ENCODE peak calls at places on chromosomes 3 and 15, in seven cellular contexts. N is PC-9, X is MM.1S, S is hepatocyte, Z is OCI-LY7, E is PC-3, F is GM23248. H is an unnamed sample.

GRCh38 chr15:56934269-56934668 is 15.8 kb downstream of the TCF12 start:
- DNase-seq in N (no peak), X (no peak), S (no peak), Z (no peak), E (no peak), F (peak; percentile 72), H (no peak)

GRCh38 chr3:71262368-71263265 is 320.9 kb downstream of the FOXP1 start:
- DNase-seq in N (no peak), X (peak; percentile 35), S (no peak), Z (no peak), E (no peak), F (no peak), H (no peak)

GRCh38 chr3:58691997-58692396 is 25.4 kb upstream of the FAM3D start:
- DNase-seq in N (no peak), X (no peak), S (no peak), Z (peak; percentile 59), E (peak; percentile 38), F (no peak), H (peak; percentile 41)

GRCh38 chr3:126636436-126636835 is 18.5 kb downstream of the TXNRD3 start:
- DNase-seq in N (no peak), X (no peak), S (no peak), Z (no peak), E (no peak), F (no peak), H (no peak)

GRCh38 chr15:94306700-94307650 is 75.6 kb downstream of the MCTP2 start:
- DNase-seq in N (no peak), X (no peak), S (no peak), Z (peak; percentile 91), E (no peak), F (peak; percentile 32), H (no peak)

GRCh38 chr15:66723826-66724731 is 22.0 kb downstream of the SMAD6 start:
- DNase-seq in N (no peak), X (no peak), S (no peak), Z (no peak), E (no peak), F (peak; percentile 23), H (peak; percentile 62)

GRCh38 chr15:48414015-48414414 is 82.8 kb downstream of the DUT start:
- DNase-seq in N (no peak), X (no peak), S (no peak), Z (no peak), E (peak; percentile 15), F (peak; percentile 92), H (no peak)

GRCh38 chr3:140292154-140292553 is 357.2 kb downstream of the CLSTN2 start:
- DNase-seq in N (no peak), X (no peak), S (no peak), Z (no peak), E (peak; percentile 3), F (peak; percentile 84), H (no peak)

GRCh38 chr3:101813817-101814440 is 34.9 kb downstream of the NXPE3 start:
- DNase-seq in N (no peak), X (no peak), S (peak; percentile 50), Z (peak; percentile 63), E (peak; percentile 74), F (peak; percentile 60), H (peak; percentile 7)

GRCh38 chr3:12120374-12121140 is 38.2 kb downstream of the TIMP4 start:
- DNase-seq in N (no peak), X (peak; percentile 35), S (no peak), Z (peak; percentile 3), E (no peak), F (no peak), H (no peak)

GRCh38 chr3:127404614-127405598 is 117.1 kb upstream of the PRR20G start:
- DNase-seq in N (no peak), X (no peak), S (no peak), Z (no peak), E (no peak), F (no peak), H (no peak)

GRCh38 chr15:52699457-52699856 is 20.3 kb upstream of the ATOSA start:
- DNase-seq in N (no peak), X (no peak), S (no peak), Z (no peak), E (no peak), F (no peak), H (no peak)

GRCh38 chr3:12131351-12131750 is 27.4 kb downstream of the TIMP4 start:
- DNase-seq in N (no peak), X (no peak), S (no peak), Z (no peak), E (no peak), F (no peak), H (no peak)

GRCh38 chr3:10933958-10934481 is 58.5 kb upstream of the SLC6A1 start:
- DNase-seq in N (no peak), X (no peak), S (no peak), Z (no peak), E (peak; percentile 85), F (no peak), H (no peak)

DNA sequence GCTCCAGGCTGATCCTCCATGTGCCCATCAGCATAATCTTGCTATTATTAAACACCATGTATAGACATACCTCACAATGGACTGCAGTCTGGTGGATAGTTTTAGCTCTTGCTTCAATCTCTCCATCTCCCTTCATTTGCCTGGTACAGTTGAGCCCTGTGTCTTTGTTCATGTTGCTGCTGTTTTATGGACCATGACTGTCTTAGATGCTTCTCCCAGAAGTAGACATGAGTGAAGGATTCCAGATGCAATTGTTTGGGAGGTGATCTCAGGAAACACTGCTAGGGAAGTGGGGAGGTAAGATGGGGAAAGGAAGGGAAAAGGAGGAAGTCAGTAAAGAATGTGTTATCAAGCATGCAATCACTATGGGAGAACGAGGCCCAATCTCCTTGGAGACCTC is 36.3 kb upstream of the CTNNB1 start:
- DNase-seq in N (no peak), X (no peak), S (no peak), Z (no peak), E (no peak), F (no peak), H (no peak)
- H3K9me2 ChIP-seq in N (no peaks in the 10 kb centered on the region), X (no peaks in the 10 kb centered on the region), S (no peaks in the 10 kb centered on the region), Z (no peaks in the 10 kb centered on the region), E (no peaks in the 10 kb centered on the region), F (no peaks in the 10 kb centered on the region), H (no peaks in the 10 kb centered on the region)

GRCh38 chr3:78360849-78361248 is 1321.0 kb downstream of the ROBO2 start:
- DNase-seq in N (no peak), X (no peak), S (no peak), Z (no peak), E (no peak), F (no peak), H (no peak)
- H3K9me2 ChIP-seq in N (no peaks in the 10 kb centered on the region), X (no peaks in the 10 kb centered on the region), S (no peaks in the 10 kb centered on the region), Z (no peaks in the 10 kb centered on the region), E (no peaks in the 10 kb centered on the region), F (no peaks in the 10 kb centered on the region), H (no peaks in the 10 kb centered on the region)

DNA sequence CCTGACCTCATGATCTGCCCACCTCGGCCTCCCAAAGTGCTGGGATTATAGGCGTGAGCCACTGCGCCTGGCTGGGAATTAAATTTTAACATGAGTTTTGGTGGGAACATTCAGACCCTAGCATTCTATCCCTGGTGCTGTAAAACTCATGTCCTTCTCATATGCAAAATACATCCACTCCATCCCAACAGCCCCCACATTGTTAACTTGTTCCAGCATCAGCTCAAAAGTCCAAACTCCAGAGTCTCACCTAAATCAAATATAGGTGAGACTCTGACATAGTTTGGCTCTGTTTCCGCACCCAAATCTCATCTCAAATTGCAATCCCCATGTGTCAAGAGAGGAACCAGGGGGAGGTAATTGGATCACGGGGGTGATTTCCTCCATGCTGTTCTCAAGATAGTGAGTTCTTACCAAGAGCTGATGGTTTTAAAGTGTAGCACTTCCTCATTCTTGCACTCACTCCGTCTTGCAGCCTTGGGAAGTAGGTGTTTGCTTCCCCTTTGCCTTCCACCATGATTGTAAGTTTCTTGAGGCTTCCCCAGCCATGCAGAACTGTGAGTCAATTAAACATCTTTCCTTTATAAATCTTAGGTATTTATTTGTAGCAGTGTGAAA is 96.2 kb upstream of the PLCL2 start:
- DNase-seq in N (no peak), X (no peak), S (no peak), Z (no peak), E (no peak), F (no peak), H (no peak)
- H3K9me2 ChIP-seq in N (no peaks in the 10 kb centered on the region), X (no peaks in the 10 kb centered on the region), S (no peaks in the 10 kb centered on the region), Z (no peaks in the 10 kb centered on the region), E (no peaks in the 10 kb centered on the region), F (no peaks in the 10 kb centered on the region), H (no peaks in the 10 kb centered on the region)

DNA sequence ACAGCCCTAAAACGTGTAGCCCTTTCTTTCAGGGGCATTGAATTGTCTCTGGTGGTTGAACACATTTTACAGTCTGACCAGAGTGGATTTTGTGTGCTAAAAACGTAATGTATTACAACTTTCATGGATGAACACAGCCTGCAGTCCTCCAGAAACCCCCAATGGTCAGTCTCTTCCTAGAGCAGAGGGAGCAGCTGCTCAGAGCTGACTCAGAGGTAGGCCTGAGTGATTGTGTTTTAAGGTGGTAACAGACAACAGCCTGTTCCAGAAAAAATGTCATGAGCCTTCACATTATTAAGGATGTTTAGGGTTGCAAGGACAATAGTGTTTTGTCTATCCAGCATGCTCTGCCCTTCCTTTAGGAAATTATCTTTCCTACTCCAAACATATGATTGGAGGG is 34.5 kb upstream of the CTNNB1 start:
- DNase-seq in N (no peak), X (no peak), S (no peak), Z (no peak), E (no peak), F (no peak), H (no peak)
- H3K9me2 ChIP-seq in N (no peaks in the 10 kb centered on the region), X (no peaks in the 10 kb centered on the region), S (no peaks in the 10 kb centered on the region), Z (no peaks in the 10 kb centered on the region), E (no peaks in the 10 kb centered on the region), F (peaks cover 3% of the 10 kb centered on the region), H (no peaks in the 10 kb centered on the region)

GRCh38 chr3:41159581-41160189 is 39.6 kb upstream of the CTNNB1 start:
- DNase-seq in N (no peak), X (no peak), S (peak; percentile 63), Z (no peak), E (peak; percentile 91), F (no peak), H (peak; percentile 41)

GRCh38 chr3:41158947-41159346 is 40.4 kb upstream of the CTNNB1 start:
- DNase-seq in N (peak; percentile 21), X (no peak), S (peak; percentile 68), Z (no peak), E (peak; percentile 94), F (no peak), H (no peak)

GRCh38 chr3:41167722-41168497 is 31.4 kb upstream of the CTNNB1 start:
- DNase-seq in N (no peak), X (no peak), S (no peak), Z (no peak), E (no peak), F (no peak), H (no peak)

GRCh38 chr3:41162541-41162940 is 36.8 kb upstream of the CTNNB1 start:
- DNase-seq in N (no peak), X (no peak), S (no peak), Z (no peak), E (no peak), F (no peak), H (no peak)

GRCh38 chr3:41163399-41163798 is 35.9 kb upstream of the CTNNB1 start:
- DNase-seq in N (no peak), X (no peak), S (peak; percentile 37), Z (no peak), E (no peak), F (no peak), H (no peak)
- H3K9me2 ChIP-seq in N (no peaks in the 10 kb centered on the region), X (no peaks in the 10 kb centered on the region), S (no peaks in the 10 kb centered on the region), Z (no peaks in the 10 kb centered on the region), E (no peaks in the 10 kb centered on the region), F (no peaks in the 10 kb centered on the region), H (no peaks in the 10 kb centered on the region)